ENCODE peak calls at places on chromosome 11, in four cellular contexts. C is testis, N is dorsolateral prefrontal cortex, V is GF-D8. R is an unnamed sample.

GRCh38 chr11:1205987-1206331 is 16.9 kb upstream of the MUC5B start:
- DNase-seq in C (no peak), N (peak), V (no peak), R (no peak)

GRCh38 chr11:119599864-119600593 is 129.0 kb downstream of the NECTIN1 start:
- DNase-seq in C (no peak), N (no peak), V (no peak), R (no peak)

GRCh38 chr11:66100272-66101037 is 30.4 kb downstream of the PACS1 start:
- DNase-seq in C (peak), N (peak), V (peak), R (peak)

GRCh38 chr11:64632237-64632636 is 41.2 kb downstream of the SLC22A12 start:
- DNase-seq in C (no peak), N (no peak), V (no peak), R (peak)

GRCh38 chr11:105968021-105968697 is 53.9 kb downstream of the MSANTD4 start:
- DNase-seq in C (no peak), N (no peak), V (no peak), R (no peak)

GRCh38 chr11:127733552-127733951 is 733.0 kb upstream of the KIRREL3 start:
- DNase-seq in C (no peak), N (no peak), V (no peak), R (no peak)

GRCh38 chr11:2731285-2732125 is 31.7 kb upstream of the KCNQ1OT1 start:
- DNase-seq in C (no peak), N (no peak), V (no peak), R (no peak)

GRCh38 chr11:65851811-65852507 is 6.0 kb downstream of the CFL1 start:
- DNase-seq in C (no peak), N (no peak), V (no peak), R (no peak)

GRCh38 chr11:130531061-130531460 is 82.6 kb downstream of the ADAMTS15 start:
- DNase-seq in C (no peak), N (no peak), V (no peak), R (no peak)

GRCh38 chr11:86558841-86559240 is 113.6 kb downstream of the ME3 start:
- DNase-seq in C (no peak), N (no peak), V (no peak), R (no peak)

GRCh38 chr11:73141031-73141308 is 1.1 kb downstream of the FCHSD2 start:
- DNase-seq in C (peak), N (no peak), V (no peak), R (peak)

GRCh38 chr11:117143390-117143789 is 697 bp upstream of the PAFAH1B2 start:
- DNase-seq in C (peak), N (peak), V (peak), R (peak)

GRCh38 chr11:107562647-107563208 is 2.8 kb downstream of the ALKBH8 start:
- DNase-seq in C (no peak), N (no peak), V (no peak), R (no peak)

GRCh38 chr11:66570117-66570825 is 1.9 kb upstream of the CTSF start:
- DNase-seq in C (no peak), N (no peak), V (no peak), R (no peak)

GRCh38 chr11:121711900-121712424 is 259.2 kb upstream of the SORL1-AS1 start:
- DNase-seq in C (no peak), N (no peak), V (no peak), R (no peak)

GRCh38 chr11:115941481-115941993 is 437.3 kb upstream of the CADM1 start:
- DNase-seq in C (peak), N (peak), V (no peak), R (peak)

GRCh38 chr11:70570693-70571395 is 172.5 kb downstream of the CTTN start:
- DNase-seq in C (no peak), N (peak), V (no peak), R (no peak)

GRCh38 chr11:5123802-5124521 is 14.2 kb downstream of the OR52A5 start:
- DNase-seq in C (peak), N (peak), V (no peak), R (peak)

GRCh38 chr11:66920978-66921784 is 37.0 kb downstream of the PC start:
- DNase-seq in C (no peak), N (no peak), V (peak), R (no peak)

GRCh38 chr11:130915556-130916237 is 582 bp downstream of the SNX19 start:
- DNase-seq in C (no peak), N (peak), V (no peak), R (no peak)

GRCh38 chr11:9639985-9640384 is 23.9 kb upstream of the SWAP70 start:
- DNase-seq in C (no peak), N (no peak), V (peak), R (no peak)

GRCh38 chr11:125773516-125773915 is 5.1 kb downstream of the PATE2 start:
- DNase-seq in C (no peak), N (no peak), V (no peak), R (no peak)

GRCh38 chr11:45097721-45098493 is 48.5 kb upstream of the PRDM11 start:
- DNase-seq in C (peak), N (no peak), V (no peak), R (no peak)

GRCh38 chr11:112555491-112556364 is 295.1 kb upstream of the PLET1 start:
- DNase-seq in C (peak), N (no peak), V (no peak), R (peak)

GRCh38 chr11:22390283-22390655 is 52.1 kb downstream of the SLC17A6 start:
- DNase-seq in C (no peak), N (no peak), V (no peak), R (no peak)

GRCh38 chr11:33861911-33862310 is 30.0 kb downstream of the LMO2 start:
- DNase-seq in C (no peak), N (no peak), V (no peak), R (no peak)

GRCh38 chr11:12403122-12403994 is 26.0 kb downstream of the PARVA start:
- DNase-seq in C (no peak), N (no peak), V (no peak), R (no peak)

GRCh38 chr11:70456921-70457532 is 58.7 kb downstream of the CTTN start:
- DNase-seq in C (no peak), N (peak), V (no peak), R (no peak)

GRCh38 chr11:540583-541432 is 3.5 kb downstream of the LRRC56 start:
- DNase-seq in C (no peak), N (no peak), V (no peak), R (no peak)

GRCh38 chr11:2143652-2144548 is 4.7 kb upstream of the IGF2 start:
- DNase-seq in C (no peak), N (no peak), V (no peak), R (no peak)

GRCh38 chr11:61617515-61617914 is 36.6 kb upstream of the SYT7 start:
- DNase-seq in C (no peak), N (no peak), V (no peak), R (no peak)

GRCh38 chr11:36465449-36466163 is 44.5 kb downstream of the TRAF6 start:
- DNase-seq in C (no peak), N (no peak), V (no peak), R (no peak)

GRCh38 chr11:93784935-93785360 is 866 bp downstream of the MED17 start:
- DNase-seq in C (no peak), N (no peak), V (peak), R (no peak)

GRCh38 chr11:34351051-34351450 is 6.8 kb downstream of the ABTB2 start:
- DNase-seq in C (no peak), N (no peak), V (no peak), R (no peak)